ENCODE peak calls at places on chromosomes 16 and 17, in four cellular contexts. One of them, this sample, is unnamed.

GRCh38 chr17:79677646-79678045 is 53.1 kb upstream of the ENPP7 start:
- DNase-seq in H1: no peak
- DNase-seq in neuronal stem cell: no peak
- DNase-seq in IMR-90: no peak
- DNase-seq in this sample: no peak

GRCh38 chr17:55301521-55302406 is 37.0 kb downstream of the HLF start:
- DNase-seq in H1: no peak
- DNase-seq in neuronal stem cell: no peak
- DNase-seq in IMR-90: no peak
- DNase-seq in this sample: no peak

GRCh38 chr17:80034977-80035686 is 540 bp downstream of the TBC1D16 start:
- DNase-seq in IMR-90: peak; percentile 43
- DNase-seq in H1: peak; percentile 75
- DNase-seq in neuronal stem cell: peak; percentile 27
- DNase-seq in this sample: peak; percentile 73

GRCh38 chr16:74652249-74652648 is 14.4 kb downstream of the RFWD3 start:
- DNase-seq in H1: no peak
- DNase-seq in IMR-90: no peak
- DNase-seq in neuronal stem cell: no peak
- DNase-seq in this sample: no peak

GRCh38 chr16:24822974-24823373 is 22.8 kb upstream of the SLC5A11 start:
- DNase-seq in neuronal stem cell: no peak
- DNase-seq in H1: no peak
- DNase-seq in IMR-90: no peak
- DNase-seq in this sample: no peak

GRCh38 chr16:49858200-49859129 is 2.6 kb upstream of the ZNF423 start:
- DNase-seq in neuronal stem cell: peak; percentile 58
- DNase-seq in IMR-90: no peak
- DNase-seq in H1: peak; percentile 73
- DNase-seq in this sample: peak; percentile 35

GRCh38 chr17:83189673-83190385 is 110.4 kb downstream of the METRNL start:
- DNase-seq in H1: peak; percentile 14
- DNase-seq in neuronal stem cell: no peak
- DNase-seq in IMR-90: peak; percentile 90
- DNase-seq in this sample: peak; percentile 52

GRCh38 chr17:4547118-4547906 is 7.9 kb downstream of the MYBBP1A start:
- DNase-seq in IMR-90: no peak
- DNase-seq in neuronal stem cell: no peak
- DNase-seq in H1: no peak
- DNase-seq in this sample: no peak

DNA sequence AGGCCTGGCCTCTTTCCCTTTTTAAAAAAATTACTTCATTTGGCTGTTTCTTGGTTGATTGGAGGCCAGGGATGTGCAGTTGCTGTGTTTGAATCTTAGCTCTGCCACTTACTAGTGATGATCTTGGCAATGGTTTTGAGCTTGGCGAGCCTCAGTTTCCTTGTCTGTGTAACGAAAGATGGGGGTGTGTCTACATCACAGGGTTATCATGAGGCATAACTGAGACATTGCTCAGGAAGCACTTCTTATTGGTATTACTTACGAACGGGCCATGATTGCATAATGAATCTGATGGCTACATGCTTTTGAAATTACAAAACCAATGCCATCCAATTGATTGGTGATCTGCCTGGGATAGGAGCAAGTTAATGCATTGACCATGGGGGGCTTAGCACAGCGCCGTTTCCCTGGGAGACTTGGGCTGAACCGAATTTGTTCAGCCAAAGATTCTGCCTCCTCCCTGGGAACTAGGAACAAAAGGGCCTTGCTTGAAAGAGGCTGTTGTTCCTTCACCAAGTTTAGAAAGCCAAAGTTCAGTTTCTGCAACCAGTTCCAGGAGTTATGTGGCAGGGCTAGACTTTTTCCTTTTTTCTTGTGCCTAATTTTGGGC is 21.8 kb downstream of the CMIP start:
- DNase-seq in neuronal stem cell: no peak
- DNase-seq in IMR-90: peak; percentile 39
- DNase-seq in H1: no peak
- DNase-seq in this sample: no peak
- H3K4ac ChIP-seq in neuronal stem cell: no peak overlapping the region
- H3K4ac ChIP-seq in IMR-90: no peak overlapping the region
- H3K4ac ChIP-seq in H1: no peak overlapping the region
- H3K4ac ChIP-seq in this sample: no peak overlapping the region

GRCh38 chr16:29807426-29808218 is 1.3 kb downstream of the MAZ start:
- DNase-seq in IMR-90: peak; percentile 91
- DNase-seq in neuronal stem cell: peak; percentile 77
- DNase-seq in H1: peak; percentile 81
- DNase-seq in this sample: peak; percentile 96

GRCh38 chr16:29806641-29807425 is 504 bp downstream of the MAZ start:
- DNase-seq in neuronal stem cell: no peak
- DNase-seq in H1: peak; percentile 79
- DNase-seq in IMR-90: no peak
- DNase-seq in this sample: peak; percentile 31

GRCh38 chr16:29804455-29805231 is 1.7 kb upstream of the MAZ start:
- DNase-seq in IMR-90: no peak
- DNase-seq in neuronal stem cell: no peak
- DNase-seq in H1: no peak
- DNase-seq in this sample: peak; percentile 13

GRCh38 chr16:29805232-29806095 is 865 bp upstream of the MAZ start:
- DNase-seq in IMR-90: peak; percentile 97
- DNase-seq in neuronal stem cell: peak; percentile 99
- DNase-seq in H1: peak; percentile 96
- DNase-seq in this sample: peak; percentile 97

DNA sequence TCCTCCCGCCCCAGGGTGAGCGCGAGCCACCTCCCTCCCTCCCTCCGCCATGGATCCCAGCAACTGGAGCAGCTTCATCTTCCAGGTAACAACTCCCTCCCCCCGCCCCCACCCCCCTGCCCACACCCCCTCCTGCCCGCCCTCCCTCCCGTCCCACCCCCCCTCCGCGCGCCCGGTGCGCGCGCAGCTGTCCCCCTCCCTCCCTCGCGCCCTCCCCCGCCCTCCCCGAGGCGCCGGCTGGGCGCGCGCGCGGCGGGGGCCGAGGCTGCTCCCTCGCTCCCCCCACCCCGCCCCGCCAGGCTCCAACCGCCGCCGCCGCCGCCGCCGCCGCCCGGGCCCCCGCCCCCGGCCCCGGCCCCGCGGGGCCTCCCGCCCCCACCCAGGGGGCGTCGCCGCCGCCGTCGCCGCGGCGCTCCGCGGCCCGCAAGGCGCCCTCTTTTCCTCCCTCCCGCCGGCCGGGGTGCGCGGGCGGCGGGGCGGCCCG is at the start of gene MAZ:
- DNase-seq in H1: no peak
- DNase-seq in IMR-90: peak; percentile 91
- DNase-seq in neuronal stem cell: no peak
- DNase-seq in this sample: no peak
- H3K4ac ChIP-seq in H1: peak within 1 kb of the TSS; percentile 92
- H3K4ac ChIP-seq in IMR-90: peak within 1 kb of the TSS; percentile 91
- H3K4ac ChIP-seq in neuronal stem cell: peak within 1 kb of the TSS; percentile 66
- H3K4ac ChIP-seq in this sample: peak within 1 kb of the TSS; percentile 80

GRCh38 chr16:89315791-89316581 is 98.5 kb downstream of the ZNF778 start:
- DNase-seq in neuronal stem cell: no peak
- DNase-seq in IMR-90: peak; percentile 89
- DNase-seq in H1: no peak
- DNase-seq in this sample: peak; percentile 86
- H3K4ac ChIP-seq in neuronal stem cell: no peak overlapping the region
- H3K4ac ChIP-seq in IMR-90: peak overlapping the region; percentile 84
- H3K4ac ChIP-seq in H1: no peak overlapping the region
- H3K4ac ChIP-seq in this sample: peak overlapping the region; percentile 57

GRCh38 chr16:4679156-4679853 is 14.1 kb upstream of the NUDT16L1 start:
- DNase-seq in IMR-90: no peak
- DNase-seq in H1: no peak
- DNase-seq in neuronal stem cell: no peak
- DNase-seq in this sample: no peak
- H3K4ac ChIP-seq in IMR-90: peak overlapping the region; percentile 43
- H3K4ac ChIP-seq in H1: no peak overlapping the region
- H3K4ac ChIP-seq in neuronal stem cell: no peak overlapping the region
- H3K4ac ChIP-seq in this sample: no peak overlapping the region

GRCh38 chr17:50865060-50865867 is 890 bp downstream of the TOB1 start:
- DNase-seq in IMR-90: peak; percentile 24
- DNase-seq in H1: peak; percentile 76
- DNase-seq in neuronal stem cell: peak; percentile 50
- DNase-seq in this sample: peak; percentile 54
- H3K4ac ChIP-seq in IMR-90: peak overlapping the region; percentile 86
- H3K4ac ChIP-seq in H1: peak overlapping the region; percentile 66
- H3K4ac ChIP-seq in neuronal stem cell: peak overlapping the region; percentile 86
- H3K4ac ChIP-seq in this sample: peak overlapping the region; percentile 88

This sample was measured in mesenchymal stem cell.